ENCODE peak calls at places on chromosomes 3 and 15, in five cellular contexts. One of them, this sample, is unnamed. For H3K4me1, the result is how much of the 10 kb centered on the place peaks cover.

GRCh38 chr3:193970773-193971206 is 165.2 kb upstream of the HES1 start:
- DNase-seq in mesendoderm: peak
- DNase-seq in IMR-90: no peak
- DNase-seq in H1: no peak
- DNase-seq in mesenchymal stem cell: peak
- DNase-seq in this sample: no peak

GRCh38 chr3:30269751-30270445 is 336.5 kb upstream of the TGFBR2 start:
- DNase-seq in mesendoderm: no peak
- DNase-seq in IMR-90: no peak
- DNase-seq in H1: no peak
- DNase-seq in mesenchymal stem cell: no peak
- DNase-seq in this sample: no peak

GRCh38 chr15:66085128-66085527 is 168.4 kb downstream of the MEGF11 start:
- DNase-seq in mesendoderm: peak
- DNase-seq in IMR-90: no peak
- DNase-seq in H1: peak
- DNase-seq in mesenchymal stem cell: no peak
- DNase-seq in this sample: no peak

GRCh38 chr3:58041182-58041825 is 33.1 kb downstream of the FLNB start:
- DNase-seq in mesendoderm: no peak
- DNase-seq in IMR-90: peak
- DNase-seq in H1: no peak
- DNase-seq in mesenchymal stem cell: peak
- DNase-seq in this sample: no peak

GRCh38 chr15:44633603-44634002 is 29.9 kb downstream of the SPG11 start:
- DNase-seq in mesendoderm: no peak
- DNase-seq in IMR-90: peak
- DNase-seq in H1: no peak
- DNase-seq in mesenchymal stem cell: peak
- DNase-seq in this sample: no peak

GRCh38 chr3:43695443-43695842 is 4.7 kb downstream of the ABHD5 start:
- DNase-seq in mesendoderm: no peak
- DNase-seq in IMR-90: peak
- DNase-seq in H1: no peak
- DNase-seq in mesenchymal stem cell: peak
- DNase-seq in this sample: no peak

GRCh38 chr3:3200632-3201212 is 21.2 kb upstream of the CRBN start:
- DNase-seq in mesendoderm: peak
- DNase-seq in IMR-90: peak
- DNase-seq in H1: no peak
- DNase-seq in mesenchymal stem cell: peak
- DNase-seq in this sample: peak

GRCh38 chr3:15601399-15602145 is at the start of the genes BTD and HACL1:
- DNase-seq in mesendoderm: peak
- DNase-seq in IMR-90: peak
- DNase-seq in H1: peak
- DNase-seq in mesenchymal stem cell: peak
- DNase-seq in this sample: peak

GRCh38 chr3:186283096-186283495 is 78.9 kb downstream of the DGKG start:
- DNase-seq in mesendoderm: no peak
- DNase-seq in IMR-90: peak
- DNase-seq in H1: no peak
- DNase-seq in mesenchymal stem cell: no peak
- DNase-seq in this sample: no peak

GRCh38 chr15:95032181-95032580 is 800.8 kb downstream of the MCTP2 start:
- DNase-seq in mesendoderm: no peak
- DNase-seq in IMR-90: peak
- DNase-seq in H1: no peak
- DNase-seq in mesenchymal stem cell: no peak
- DNase-seq in this sample: no peak

GRCh38 chr3:194750409-194750808 is 64.7 kb downstream of the FAM43A start:
- DNase-seq in mesendoderm: no peak
- DNase-seq in IMR-90: no peak
- DNase-seq in H1: no peak
- DNase-seq in mesenchymal stem cell: no peak
- DNase-seq in this sample: peak

GRCh38 chr3:113212155-113212844 is 943 bp downstream of the BOC start:
- DNase-seq in mesendoderm: peak
- DNase-seq in IMR-90: no peak
- DNase-seq in H1: peak
- DNase-seq in mesenchymal stem cell: peak
- DNase-seq in this sample: no peak

GRCh38 chr15:64381000-64381751 is at the start of gene PCLAF:
- DNase-seq in mesendoderm: peak
- DNase-seq in IMR-90: peak
- DNase-seq in H1: peak
- DNase-seq in mesenchymal stem cell: peak
- DNase-seq in this sample: peak
- H3K18ac ChIP-seq in mesendoderm: peak
- H3K18ac ChIP-seq in IMR-90: no peak
- H3K18ac ChIP-seq in H1: peak
- H3K18ac ChIP-seq in mesenchymal stem cell: no peak
- H3K18ac ChIP-seq in this sample: peak

GRCh38 chr3:11606865-11607440 is 36.8 kb downstream of the VGLL4 start:
- DNase-seq in mesendoderm: no peak
- DNase-seq in IMR-90: no peak
- DNase-seq in H1: no peak
- DNase-seq in mesenchymal stem cell: no peak
- DNase-seq in this sample: no peak
- H3K4me1 ChIP-seq in mesendoderm: under half
- H3K4me1 ChIP-seq in IMR-90: under half
- H3K4me1 ChIP-seq in H1: under half
- H3K4me1 ChIP-seq in mesenchymal stem cell: under half
- H3K4me1 ChIP-seq in this sample: under half

GRCh38 chr3:184005981-184006507 is 11.6 kb downstream of the ABCC5 start:
- DNase-seq in mesendoderm: peak
- DNase-seq in IMR-90: peak
- DNase-seq in H1: no peak
- DNase-seq in mesenchymal stem cell: peak
- DNase-seq in this sample: no peak
- H3K4me3 ChIP-seq in mesendoderm: no peak
- H3K4me3 ChIP-seq in IMR-90: no peak
- H3K4me3 ChIP-seq in H1: no peak
- H3K4me3 ChIP-seq in mesenchymal stem cell: no peak
- H3K4me3 ChIP-seq in this sample: no peak

GRCh38 chr3:119763466-119763865 is 18.4 kb upstream of the NR1I2 start:
- DNase-seq in mesendoderm: no peak
- DNase-seq in IMR-90: no peak
- DNase-seq in H1: no peak
- DNase-seq in mesenchymal stem cell: no peak
- DNase-seq in this sample: no peak
- H3K18ac ChIP-seq in mesendoderm: no peak
- H3K18ac ChIP-seq in IMR-90: no peak
- H3K18ac ChIP-seq in H1: no peak
- H3K18ac ChIP-seq in mesenchymal stem cell: no peak
- H3K18ac ChIP-seq in this sample: no peak

DNA sequence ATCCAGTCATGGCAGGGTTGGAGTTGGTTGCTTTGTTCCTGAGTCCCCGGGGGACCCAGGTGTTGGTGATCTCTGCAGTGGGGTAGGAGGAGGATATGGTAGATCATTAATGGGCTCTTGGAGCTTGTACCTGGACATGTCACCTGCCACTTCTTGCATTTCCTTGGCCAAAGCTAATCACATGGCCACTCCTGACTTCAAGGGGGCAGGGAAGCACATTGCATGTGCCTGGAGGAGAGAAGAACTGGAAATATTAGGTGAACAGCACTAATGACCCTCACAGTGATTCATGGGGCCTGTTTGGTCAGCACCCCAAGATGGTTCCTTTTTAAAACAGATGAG is 87.1 kb upstream of the MYZAP start:
- DNase-seq in mesendoderm: no peak
- DNase-seq in IMR-90: no peak
- DNase-seq in H1: no peak
- DNase-seq in mesenchymal stem cell: no peak
- DNase-seq in this sample: no peak
- H3K4me1 ChIP-seq in mesendoderm: under half
- H3K4me1 ChIP-seq in IMR-90: under half
- H3K4me1 ChIP-seq in H1: under half
- H3K4me1 ChIP-seq in mesenchymal stem cell: under half
- H3K4me1 ChIP-seq in this sample: under half